ENCODE peak calls at places on chromosomes 13 and 19, in eight cellular contexts. P is tibial nerve, A is cardiac muscle cell, K is right atrium auricular region, Z is heart right ventricle, F is tibial artery, W is thoracic aorta, H is Peyer's patch. D is an unnamed sample.

GRCh38 chr19:289651-290538 is 1.3 kb downstream of the PLPP2 start:
- DNase-seq in P (no peak), Z (no peak), A (no peak), F (no peak), H (peak; percentile 86), K (no peak), W (no peak), D (no peak)

GRCh38 chr13:94249512-94249911 is 230.0 kb downstream of the DCT start:
- DNase-seq in K (no peak), F (no peak), Z (no peak), P (no peak), H (no peak), W (no peak), A (no peak), D (no peak)

GRCh38 chr19:14459703-14460102 is 15.5 kb downstream of the PTGER1 start:
- DNase-seq in K (no peak), W (no peak), H (no peak), Z (no peak), F (no peak), P (no peak), A (no peak), D (no peak)

GRCh38 chr13:106156468-106156867 is 379.0 kb downstream of the EFNB2 start:
- DNase-seq in H (no peak), K (no peak), P (no peak), F (no peak), Z (no peak), W (no peak), A (no peak), D (no peak)

GRCh38 chr13:35309711-35310110 is 166.8 kb downstream of the MAB21L1 start:
- DNase-seq in A (no peak), P (no peak), H (no peak), F (no peak), Z (no peak), K (no peak), W (no peak), D (no peak)

GRCh38 chr19:52600639-52601024 is 30.5 kb downstream of the ZNF701 start:
- DNase-seq in A (no peak), K (no peak), H (peak; percentile 88), F (no peak), W (no peak), P (no peak), Z (peak; percentile 36), D (no peak)

GRCh38 chr19:14507704-14508246 is 10.4 kb downstream of the DNAJB1 start:
- DNase-seq in W (no peak), P (no peak), H (no peak), F (no peak), A (peak; percentile 74), K (no peak), Z (no peak), D (no peak)

GRCh38 chr13:50731400-50731799 is 112.1 kb downstream of the DLEU7 start:
- DNase-seq in P (no peak), F (no peak), A (no peak), Z (no peak), W (no peak), K (no peak), H (no peak), D (no peak)

GRCh38 chr13:112850273-112850672 is 118.7 kb upstream of the MCF2L start:
- DNase-seq in A (no peak), Z (no peak), W (no peak), F (no peak), P (no peak), K (no peak), H (no peak), D (no peak)

GRCh38 chr13:34044660-34045080 is 226.7 kb downstream of the RFC3 start:
- DNase-seq in K (no peak), P (no peak), W (no peak), F (no peak), Z (no peak), A (no peak), H (no peak), D (no peak)

GRCh38 chr19:6238256-6238642 is 41.5 kb downstream of the MLLT1 start:
- DNase-seq in H (no peak), A (no peak), Z (no peak), W (no peak), F (no peak), K (no peak), P (no peak), D (no peak)
- H3K4me1 ChIP-seq in H (no peaks in the 10 kb centered on the region), A (peaks cover 10% of the 10 kb centered on the region), Z (peaks cover 91% of the 10 kb centered on the region), W (peaks cover 64% of the 10 kb centered on the region), F (no peaks in the 10 kb centered on the region), K (peaks cover 2% of the 10 kb centered on the region), P (peaks cover 94% of the 10 kb centered on the region), D (peaks cover 4% of the 10 kb centered on the region)

GRCh38 chr13:44759222-44759721 is 183.1 kb upstream of the TSC22D1 start:
- DNase-seq in W (no peak), F (no peak), A (no peak), P (no peak), H (no peak), K (no peak), Z (no peak), D (no peak)

GRCh38 chr13:44757671-44758070 is 181.5 kb upstream of the TSC22D1 start:
- DNase-seq in P (no peak), A (no peak), Z (no peak), F (no peak), H (no peak), W (no peak), K (no peak), D (no peak)

GRCh38 chr13:44758595-44759221 is 182.6 kb upstream of the TSC22D1 start:
- DNase-seq in Z (no peak), W (no peak), P (no peak), K (no peak), H (no peak), A (no peak), F (no peak), D (no peak)

GRCh38 chr13:44760434-44760833 is 184.3 kb upstream of the TSC22D1 start:
- DNase-seq in F (no peak), K (no peak), W (no peak), P (no peak), A (no peak), H (no peak), Z (no peak), D (no peak)

GRCh38 chr13:44759723-44760360 is 183.7 kb upstream of the TSC22D1 start:
- DNase-seq in A (no peak), W (no peak), K (no peak), F (no peak), P (no peak), Z (no peak), H (no peak), D (no peak)
- H3K4me1 ChIP-seq in A (peaks cover 5% of the 10 kb centered on the region), W (peaks cover 30% of the 10 kb centered on the region), K (no peaks in the 10 kb centered on the region), F (no peaks in the 10 kb centered on the region), P (peaks cover 5% of the 10 kb centered on the region), Z (peaks cover 7% of the 10 kb centered on the region), H (no peaks in the 10 kb centered on the region), D (no peaks in the 10 kb centered on the region)

GRCh38 chr19:44757735-44758505 is 9.4 kb downstream of the BCL3 start:
- DNase-seq in A (peak; percentile 90), H (no peak), F (peak; percentile 94), P (peak; percentile 69), K (peak; percentile 82), Z (peak; percentile 87), W (no peak), D (no peak)

GRCh38 chr19:44755219-44755618 is 6.7 kb downstream of the BCL3 start:
- DNase-seq in W (no peak), H (no peak), K (no peak), P (no peak), A (no peak), Z (no peak), F (no peak), D (no peak)

GRCh38 chr19:44757057-44757734 is 8.7 kb downstream of the BCL3 start:
- DNase-seq in P (peak; percentile 60), K (peak; percentile 72), H (no peak), A (peak; percentile 55), Z (peak; percentile 79), F (peak; percentile 94), W (peak; percentile 47), D (no peak)

GRCh38 chr19:44754743-44755066 is 6.2 kb downstream of the BCL3 start:
- DNase-seq in H (no peak), K (no peak), P (no peak), Z (no peak), A (no peak), W (no peak), F (no peak), D (no peak)

GRCh38 chr19:44756089-44756562 is 7.6 kb downstream of the BCL3 start:
- DNase-seq in F (no peak), Z (no peak), P (no peak), K (no peak), H (no peak), W (no peak), A (no peak), D (no peak)
- H3K4me1 ChIP-seq in F (peaks cover 8% of the 10 kb centered on the region), Z (peaks cover 60% of the 10 kb centered on the region), P (peaks cover 70% of the 10 kb centered on the region), K (no peaks in the 10 kb centered on the region), H (peaks cover 14% of the 10 kb centered on the region), W (peaks cover 69% of the 10 kb centered on the region), A (peaks cover 15% of the 10 kb centered on the region), D (peaks cover 42% of the 10 kb centered on the region)

GRCh38 chr13:104021806-104022397 is 955.7 kb upstream of the SLC10A2 start:
- DNase-seq in K (no peak), W (no peak), P (no peak), Z (no peak), F (no peak), H (no peak), A (no peak), D (no peak)

GRCh38 chr13:104025303-104025702 is 959.1 kb upstream of the SLC10A2 start:
- DNase-seq in F (no peak), A (no peak), P (no peak), H (no peak), W (no peak), K (no peak), Z (no peak), D (no peak)

GRCh38 chr13:104024416-104025170 is 958.4 kb upstream of the SLC10A2 start:
- DNase-seq in H (no peak), W (no peak), A (no peak), K (no peak), Z (no peak), P (no peak), F (no peak), D (no peak)
- H3K4me1 ChIP-seq in H (no peaks in the 10 kb centered on the region), W (no peaks in the 10 kb centered on the region), A (peaks cover 4% of the 10 kb centered on the region), K (no peaks in the 10 kb centered on the region), Z (no peaks in the 10 kb centered on the region), P (no peaks in the 10 kb centered on the region), F (no peaks in the 10 kb centered on the region), D (no peaks in the 10 kb centered on the region)

GRCh38 chr19:16457954-16458331 is 13.8 kb downstream of the EPS15L1 start:
- DNase-seq in K (no peak), P (no peak), A (no peak), F (no peak), W (no peak), Z (peak; percentile 50), H (no peak), D (no peak)

GRCh38 chr19:16458391-16459128 is 13.2 kb downstream of the EPS15L1 start:
- DNase-seq in F (no peak), W (no peak), H (peak; percentile 65), P (no peak), A (no peak), Z (no peak), K (no peak), D (no peak)

GRCh38 chr19:16456652-16457194 is 15.0 kb downstream of the EPS15L1 start:
- DNase-seq in A (no peak), K (no peak), W (no peak), Z (no peak), P (no peak), H (no peak), F (no peak), D (no peak)

GRCh38 chr19:16455489-16455888 is 16.3 kb downstream of the EPS15L1 start:
- DNase-seq in Z (no peak), P (no peak), W (no peak), K (no peak), H (no peak), A (no peak), F (no peak), D (no peak)

GRCh38 chr19:16457195-16457953 is 14.4 kb downstream of the EPS15L1 start:
- DNase-seq in P (no peak), K (no peak), F (peak; percentile 81), H (no peak), W (no peak), A (peak; percentile 14), Z (peak; percentile 66), D (no peak)
- H3K4me1 ChIP-seq in P (peaks cover 32% of the 10 kb centered on the region), K (no peaks in the 10 kb centered on the region), F (no peaks in the 10 kb centered on the region), H (peaks cover 15% of the 10 kb centered on the region), W (peaks cover 45% of the 10 kb centered on the region), A (peaks cover 38% of the 10 kb centered on the region), Z (peaks cover 76% of the 10 kb centered on the region), D (no peaks in the 10 kb centered on the region)